ENCODE peak calls at places on chromosomes 13 and 19, in six cellular contexts. One of them, this sample, is unnamed.

GRCh38 chr13:36819811-36820140 is 754 bp downstream of the RFXAP start:
- DNase-seq in fibroblast of lung: peak; percentile 48
- DNase-seq in heart right ventricle: peak; percentile 10
- DNase-seq in body of pancreas: no peak
- DNase-seq in A549: no peak
- DNase-seq in left ventricle myocardium inferior: no peak
- DNase-seq in this sample: no peak

GRCh38 chr13:109699628-109700071 is 86.7 kb downstream of the IRS2 start:
- DNase-seq in A549: no peak
- DNase-seq in left ventricle myocardium inferior: no peak
- DNase-seq in fibroblast of lung: no peak
- DNase-seq in body of pancreas: no peak
- DNase-seq in heart right ventricle: no peak
- DNase-seq in this sample: no peak

GRCh38 chr19:29837448-29837961 is 25.7 kb downstream of the CCNE1 start:
- DNase-seq in fibroblast of lung: no peak
- DNase-seq in body of pancreas: no peak
- DNase-seq in left ventricle myocardium inferior: no peak
- DNase-seq in A549: no peak
- DNase-seq in heart right ventricle: no peak
- DNase-seq in this sample: no peak

GRCh38 chr19:4120933-4121612 is 2.8 kb downstream of the MAP2K2 start:
- DNase-seq in fibroblast of lung: no peak
- DNase-seq in left ventricle myocardium inferior: no peak
- DNase-seq in A549: no peak
- DNase-seq in body of pancreas: no peak
- DNase-seq in heart right ventricle: no peak
- DNase-seq in this sample: no peak

GRCh38 chr19:9962623-9963290 is 26.4 kb upstream of the OLFM2 start:
- DNase-seq in heart right ventricle: no peak
- DNase-seq in fibroblast of lung: no peak
- DNase-seq in body of pancreas: no peak
- DNase-seq in left ventricle myocardium inferior: no peak
- DNase-seq in A549: no peak
- DNase-seq in this sample: no peak

GRCh38 chr13:39527961-39528720 is 74.9 kb downstream of the LHFPL6 start:
- DNase-seq in body of pancreas: no peak
- DNase-seq in fibroblast of lung: peak; percentile 97
- DNase-seq in heart right ventricle: no peak
- DNase-seq in left ventricle myocardium inferior: no peak
- DNase-seq in A549: peak; percentile 48
- DNase-seq in this sample: no peak

GRCh38 chr19:42961119-42961518 is 24.1 kb upstream of the PSG7 start:
- DNase-seq in left ventricle myocardium inferior: no peak
- DNase-seq in A549: no peak
- DNase-seq in body of pancreas: no peak
- DNase-seq in fibroblast of lung: no peak
- DNase-seq in heart right ventricle: no peak
- DNase-seq in this sample: no peak

GRCh38 chr13:64529874-64530485 is 2700.2 kb downstream of the PCDH9 start:
- DNase-seq in body of pancreas: no peak
- DNase-seq in left ventricle myocardium inferior: no peak
- DNase-seq in fibroblast of lung: no peak
- DNase-seq in heart right ventricle: no peak
- DNase-seq in A549: peak; percentile 1
- DNase-seq in this sample: no peak

GRCh38 chr13:38763446-38764381 is 76.8 kb downstream of the FREM2 start:
- DNase-seq in left ventricle myocardium inferior: no peak
- DNase-seq in A549: peak; percentile 1
- DNase-seq in body of pancreas: peak; percentile 38
- DNase-seq in heart right ventricle: no peak
- DNase-seq in fibroblast of lung: peak; percentile 38
- DNase-seq in this sample: peak; percentile 43

GRCh38 chr19:46492841-46493235 is 2.8 kb downstream of the PNMA8B start:
- DNase-seq in fibroblast of lung: no peak
- DNase-seq in A549: no peak
- DNase-seq in body of pancreas: no peak
- DNase-seq in left ventricle myocardium inferior: no peak
- DNase-seq in heart right ventricle: no peak
- DNase-seq in this sample: no peak

GRCh38 chr19:44050740-44051653 is 839 bp upstream of the ZNF223 start:
- DNase-seq in left ventricle myocardium inferior: no peak
- DNase-seq in A549: no peak
- DNase-seq in fibroblast of lung: peak; percentile 2
- DNase-seq in body of pancreas: peak; percentile 28
- DNase-seq in heart right ventricle: no peak
- DNase-seq in this sample: no peak

GRCh38 chr19:8600064-8600463 is 10.5 kb downstream of the ADAMTS10 start:
- DNase-seq in left ventricle myocardium inferior: no peak
- DNase-seq in A549: no peak
- DNase-seq in fibroblast of lung: no peak
- DNase-seq in body of pancreas: no peak
- DNase-seq in heart right ventricle: no peak
- DNase-seq in this sample: no peak

GRCh38 chr13:47463726-47464125 is 537.3 kb downstream of the SUCLA2 start:
- DNase-seq in left ventricle myocardium inferior: no peak
- DNase-seq in fibroblast of lung: peak; percentile 72
- DNase-seq in body of pancreas: no peak
- DNase-seq in A549: no peak
- DNase-seq in heart right ventricle: no peak
- DNase-seq in this sample: no peak

GRCh38 chr19:38033658-38034150 is 126.7 kb downstream of the SIPA1L3 start:
- DNase-seq in heart right ventricle: no peak
- DNase-seq in fibroblast of lung: peak; percentile 82
- DNase-seq in body of pancreas: no peak
- DNase-seq in left ventricle myocardium inferior: no peak
- DNase-seq in A549: no peak
- DNase-seq in this sample: no peak
- TF ChIP-seq CTCF in heart right ventricle: no peak
- TF ChIP-seq CTCF in fibroblast of lung: no peak
- TF ChIP-seq CTCF in body of pancreas: no peak
- TF ChIP-seq CTCF in left ventricle myocardium inferior: no peak
- TF ChIP-seq CTCF in A549: no peak
- TF ChIP-seq CTCF in this sample: no peak

GRCh38 chr19:37691881-37692504 is 27.6 kb downstream of the ZNF607 start:
- DNase-seq in heart right ventricle: peak; percentile 85
- DNase-seq in left ventricle myocardium inferior: peak; percentile 88
- DNase-seq in fibroblast of lung: peak; percentile 89
- DNase-seq in body of pancreas: peak; percentile 66
- DNase-seq in A549: no peak
- DNase-seq in this sample: peak; percentile 79
- TF ChIP-seq CTCF in heart right ventricle: no peak
- TF ChIP-seq CTCF in left ventricle myocardium inferior: no peak
- TF ChIP-seq CTCF in fibroblast of lung: no peak
- TF ChIP-seq CTCF in body of pancreas: no peak
- TF ChIP-seq CTCF in A549: no peak
- TF ChIP-seq CTCF in this sample: peak; percentile 23

GRCh38 chr13:27765650-27766049 is 26.6 kb upstream of the GSX1 start:
- DNase-seq in body of pancreas: no peak
- DNase-seq in heart right ventricle: no peak
- DNase-seq in fibroblast of lung: no peak
- DNase-seq in A549: no peak
- DNase-seq in left ventricle myocardium inferior: no peak
- DNase-seq in this sample: no peak
- TF ChIP-seq CTCF in body of pancreas: no peak
- TF ChIP-seq CTCF in heart right ventricle: no peak
- TF ChIP-seq CTCF in fibroblast of lung: no peak
- TF ChIP-seq CTCF in A549: no peak
- TF ChIP-seq CTCF in left ventricle myocardium inferior: no peak
- TF ChIP-seq CTCF in this sample: no peak

GRCh38 chr19:56155124-56155687 is 14.1 kb downstream of the ZNF444 start:
- DNase-seq in fibroblast of lung: no peak
- DNase-seq in left ventricle myocardium inferior: no peak
- DNase-seq in body of pancreas: peak; percentile 56
- DNase-seq in A549: peak; percentile 36
- DNase-seq in heart right ventricle: no peak
- DNase-seq in this sample: no peak
- TF ChIP-seq CTCF in fibroblast of lung: peak; percentile 37
- TF ChIP-seq CTCF in left ventricle myocardium inferior: peak; percentile 58
- TF ChIP-seq CTCF in body of pancreas: peak; percentile 32
- TF ChIP-seq CTCF in A549: peak; percentile 23
- TF ChIP-seq CTCF in heart right ventricle: peak; percentile 45
- TF ChIP-seq CTCF in this sample: peak; percentile 38

GRCh38 chr13:98571955-98572662 is 4.8 kb downstream of the STK24 start:
- DNase-seq in body of pancreas: no peak
- DNase-seq in left ventricle myocardium inferior: no peak
- DNase-seq in A549: no peak
- DNase-seq in heart right ventricle: no peak
- DNase-seq in fibroblast of lung: peak; percentile 44
- DNase-seq in this sample: no peak
- TF ChIP-seq CTCF in body of pancreas: no peak
- TF ChIP-seq CTCF in left ventricle myocardium inferior: no peak
- TF ChIP-seq CTCF in A549: no peak
- TF ChIP-seq CTCF in heart right ventricle: no peak
- TF ChIP-seq CTCF in fibroblast of lung: no peak
- TF ChIP-seq CTCF in this sample: no peak

GRCh38 chr13:29993196-29993595 is 142.8 kb upstream of the UBL3 start:
- DNase-seq in A549: no peak
- DNase-seq in heart right ventricle: no peak
- DNase-seq in fibroblast of lung: no peak
- DNase-seq in left ventricle myocardium inferior: no peak
- DNase-seq in body of pancreas: no peak
- DNase-seq in this sample: no peak
- TF ChIP-seq CTCF in A549: no peak
- TF ChIP-seq CTCF in heart right ventricle: no peak
- TF ChIP-seq CTCF in fibroblast of lung: no peak
- TF ChIP-seq CTCF in left ventricle myocardium inferior: no peak
- TF ChIP-seq CTCF in body of pancreas: no peak
- TF ChIP-seq CTCF in this sample: no peak

GRCh38 chr19:48311384-48311783 is 14.0 kb upstream of the EMP3 start:
- DNase-seq in heart right ventricle: no peak
- DNase-seq in fibroblast of lung: no peak
- DNase-seq in A549: no peak
- DNase-seq in body of pancreas: no peak
- DNase-seq in left ventricle myocardium inferior: no peak
- DNase-seq in this sample: no peak
- TF ChIP-seq CTCF in heart right ventricle: no peak
- TF ChIP-seq CTCF in fibroblast of lung: no peak
- TF ChIP-seq CTCF in A549: no peak
- TF ChIP-seq CTCF in body of pancreas: no peak
- TF ChIP-seq CTCF in left ventricle myocardium inferior: no peak
- TF ChIP-seq CTCF in this sample: no peak

GRCh38 chr13:31731923-31732322 is 7.4 kb upstream of the RXFP2 start:
- DNase-seq in left ventricle myocardium inferior: no peak
- DNase-seq in fibroblast of lung: peak; percentile 5
- DNase-seq in A549: no peak
- DNase-seq in heart right ventricle: no peak
- DNase-seq in body of pancreas: no peak
- DNase-seq in this sample: no peak
- TF ChIP-seq CTCF in left ventricle myocardium inferior: no peak
- TF ChIP-seq CTCF in fibroblast of lung: no peak
- TF ChIP-seq CTCF in A549: no peak
- TF ChIP-seq CTCF in heart right ventricle: no peak
- TF ChIP-seq CTCF in body of pancreas: no peak
- TF ChIP-seq CTCF in this sample: no peak

DNA sequence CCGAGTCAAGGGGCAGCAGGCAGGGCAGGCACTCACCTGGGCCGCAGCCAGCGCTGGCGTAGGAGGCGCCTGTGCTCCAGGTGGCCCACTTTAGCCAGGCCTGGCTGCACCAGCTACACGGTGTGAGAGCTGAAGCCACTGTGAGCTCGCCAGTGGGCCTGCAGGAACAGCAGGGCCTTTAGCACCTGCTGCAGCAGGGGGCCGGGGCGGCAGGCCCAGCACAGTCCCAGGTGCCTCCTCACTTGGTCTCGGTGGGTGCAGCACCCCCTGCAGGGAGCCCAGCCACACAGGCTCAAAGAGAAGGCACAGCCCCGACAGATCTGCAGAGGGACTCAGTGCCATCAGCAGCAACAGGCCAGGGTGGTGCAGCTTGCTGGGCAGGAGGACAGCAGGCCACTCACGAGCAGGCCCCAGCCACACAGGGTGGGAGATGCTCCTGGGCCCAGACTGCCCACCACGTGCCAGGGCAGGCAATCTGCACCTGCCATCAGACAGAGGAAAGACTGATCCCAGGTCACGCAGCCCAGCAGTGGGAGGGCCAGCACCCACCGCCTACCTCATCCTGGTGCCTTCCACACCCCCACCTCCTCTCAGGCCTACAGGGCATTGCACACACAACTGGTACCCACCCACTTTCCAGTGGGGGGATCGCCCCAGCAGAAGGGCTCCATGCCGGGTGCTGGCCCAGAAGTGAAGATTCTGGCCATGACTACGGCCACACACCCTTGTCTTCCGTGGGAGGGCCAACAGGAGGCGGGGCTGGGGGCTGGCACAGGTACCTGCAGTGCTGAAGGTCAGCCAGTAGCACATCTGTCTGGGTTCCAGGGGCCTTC is 15.8 kb downstream of the ARHGAP33 start:
- DNase-seq in fibroblast of lung: no peak
- DNase-seq in body of pancreas: peak; percentile 83
- DNase-seq in A549: no peak
- DNase-seq in heart right ventricle: no peak
- DNase-seq in left ventricle myocardium inferior: no peak
- DNase-seq in this sample: no peak
- TF ChIP-seq CTCF in fibroblast of lung: no peak
- TF ChIP-seq CTCF in body of pancreas: no peak
- TF ChIP-seq CTCF in A549: peak; percentile 24
- TF ChIP-seq CTCF in heart right ventricle: no peak
- TF ChIP-seq CTCF in left ventricle myocardium inferior: peak; percentile 10
- TF ChIP-seq CTCF in this sample: no peak

GRCh38 chr19:13723206-13723605 is 41.1 kb upstream of the MRI1 start:
- DNase-seq in fibroblast of lung: peak; percentile 20
- DNase-seq in A549: no peak
- DNase-seq in heart right ventricle: no peak
- DNase-seq in left ventricle myocardium inferior: no peak
- DNase-seq in body of pancreas: no peak
- DNase-seq in this sample: no peak

GRCh38 chr19:13712767-13713201 is 51.5 kb upstream of the MRI1 start:
- DNase-seq in A549: no peak
- DNase-seq in heart right ventricle: peak; percentile 19
- DNase-seq in body of pancreas: no peak
- DNase-seq in left ventricle myocardium inferior: peak; percentile 18
- DNase-seq in fibroblast of lung: peak; percentile 56
- DNase-seq in this sample: no peak

GRCh38 chr19:13717194-13717643 is 47.1 kb upstream of the MRI1 start:
- DNase-seq in left ventricle myocardium inferior: no peak
- DNase-seq in body of pancreas: no peak
- DNase-seq in fibroblast of lung: peak; percentile 52
- DNase-seq in A549: no peak
- DNase-seq in heart right ventricle: no peak
- DNase-seq in this sample: no peak

GRCh38 chr19:13718733-13719132 is 45.6 kb upstream of the MRI1 start:
- DNase-seq in body of pancreas: peak; percentile 28
- DNase-seq in left ventricle myocardium inferior: peak; percentile 34
- DNase-seq in fibroblast of lung: peak; percentile 68
- DNase-seq in A549: peak; percentile 21
- DNase-seq in heart right ventricle: no peak
- DNase-seq in this sample: no peak
- TF ChIP-seq CTCF in body of pancreas: no peak
- TF ChIP-seq CTCF in left ventricle myocardium inferior: peak; percentile 62
- TF ChIP-seq CTCF in fibroblast of lung: peak; percentile 51
- TF ChIP-seq CTCF in A549: peak; percentile 39
- TF ChIP-seq CTCF in heart right ventricle: peak; percentile 30
- TF ChIP-seq CTCF in this sample: peak; percentile 34